ENCODE peak calls at places on chromosome 7, in ten cellular contexts. H, J, N, S, Z, T, D, F, A and K are unnamed samples.

GRCh38 chr7:158431941-158432347 is 155.7 kb downstream of the PTPRN2 start:
- DNase-seq in H (peak; percentile 71), J (peak; percentile 26), N (peak; percentile 94), S (no peak), Z (peak; percentile 76), T (peak; percentile 60), D (peak; percentile 66), F (peak; percentile 97), A (no peak), K (peak; percentile 50)

GRCh38 chr7:15783971-15784693 is 97.6 kb upstream of the MEOX2 start:
- DNase-seq in H (no peak), J (no peak), N (no peak), S (no peak), Z (no peak), T (peak; percentile 36), D (no peak), F (no peak), A (no peak), K (no peak)

GRCh38 chr7:55066479-55066878 is 47.7 kb downstream of the EGFR start:
- DNase-seq in H (peak; percentile 49), J (peak; percentile 28), N (no peak), S (no peak), Z (no peak), T (no peak), D (no peak), F (no peak), A (no peak), K (no peak)

GRCh38 chr7:121137580-121137979 is 149.1 kb downstream of the CPED1 start:
- DNase-seq in H (no peak), J (no peak), N (no peak), S (no peak), Z (no peak), T (no peak), D (no peak), F (no peak), A (no peak), K (no peak)

GRCh38 chr7:84469034-84469433 is 274.4 kb upstream of the SEMA3A start:
- DNase-seq in H (no peak), J (no peak), N (no peak), S (no peak), Z (no peak), T (no peak), D (no peak), F (no peak), A (no peak), K (no peak)

GRCh38 chr7:55594870-55595269 is 22.6 kb upstream of the VOPP1 start:
- DNase-seq in H (no peak), J (no peak), N (no peak), S (no peak), Z (no peak), T (no peak), D (no peak), F (no peak), A (no peak), K (no peak)

GRCh38 chr7:939843-940242 is 14.6 kb downstream of the ADAP1 start:
- DNase-seq in H (no peak), J (no peak), N (no peak), S (no peak), Z (no peak), T (no peak), D (no peak), F (no peak), A (no peak), K (no peak)

GRCh38 chr7:1172666-1173523 is 12.9 kb upstream of the ZFAND2A start:
- DNase-seq in H (no peak), J (no peak), N (no peak), S (no peak), Z (no peak), T (no peak), D (no peak), F (no peak), A (no peak), K (no peak)

GRCh38 chr7:101832681-101833375 is 15.4 kb downstream of the CUX1 start:
- DNase-seq in H (peak; percentile 23), J (no peak), N (no peak), S (no peak), Z (no peak), T (no peak), D (no peak), F (peak; percentile 36), A (peak; percentile 31), K (no peak)

GRCh38 chr7:121012919-121013318 is 24.4 kb downstream of the CPED1 start:
- DNase-seq in H (no peak), J (no peak), N (no peak), S (no peak), Z (no peak), T (no peak), D (no peak), F (no peak), A (no peak), K (no peak)

GRCh38 chr7:70040971-70041766 is 442.9 kb downstream of the AUTS2 start:
- DNase-seq in H (no peak), J (peak; percentile 40), N (no peak), S (no peak), Z (no peak), T (no peak), D (no peak), F (no peak), A (no peak), K (no peak)

GRCh38 chr7:101167645-101168411 is 2.5 kb upstream of the VGF start:
- DNase-seq in H (no peak), J (no peak), N (no peak), S (no peak), Z (no peak), T (no peak), D (no peak), F (no peak), A (no peak), K (no peak)

GRCh38 chr7:80999180-80999579 is 80.3 kb upstream of the SEMA3C start:
- DNase-seq in H (no peak), J (no peak), N (no peak), S (no peak), Z (no peak), T (no peak), D (no peak), F (no peak), A (no peak), K (no peak)

GRCh38 chr7:129613016-129613337 is 1.5 kb downstream of the NRF1 start:
- DNase-seq in H (no peak), J (no peak), N (no peak), S (no peak), Z (no peak), T (no peak), D (no peak), F (no peak), A (no peak), K (no peak)

GRCh38 chr7:44796034-44796503 is 412 bp upstream of the PPIA start:
- DNase-seq in H (no peak), J (no peak), N (no peak), S (no peak), Z (no peak), T (peak; percentile 62), D (no peak), F (no peak), A (no peak), K (no peak)

GRCh38 chr7:94647295-94647694 is 8.6 kb downstream of the SGCE start:
- DNase-seq in H (no peak), J (no peak), N (no peak), S (no peak), Z (no peak), T (no peak), D (no peak), F (no peak), A (no peak), K (no peak)
- TF ChIP-seq POLR2A in H (no peak), J (no peak), N (no peak), S (no peak), Z (no peak), T (no peak), D (no peak), F (no peak), A (no peak), K (no peak)

DNA sequence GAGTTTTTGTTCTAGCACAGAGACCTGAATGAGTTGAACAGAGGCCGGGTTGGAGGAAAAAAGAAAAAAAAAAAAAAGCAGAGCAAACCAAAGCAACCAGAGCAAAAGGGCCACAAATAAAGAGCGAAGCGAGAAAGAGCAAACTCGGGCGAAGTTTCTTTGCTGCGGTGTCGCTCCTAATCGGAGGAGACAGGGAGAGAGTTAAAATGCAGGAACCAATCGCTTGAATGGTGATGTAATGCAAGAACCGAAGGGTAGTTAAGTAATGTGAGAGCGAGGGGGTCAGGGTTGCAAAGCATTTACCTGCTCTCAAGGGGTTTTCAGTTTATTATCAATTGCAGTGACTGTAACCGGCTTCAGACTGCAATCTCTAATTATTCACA is 271.7 kb downstream of the TRIL start:
- DNase-seq in H (no peak), J (peak; percentile 29), N (peak; percentile 88), S (peak; percentile 2), Z (peak; percentile 12), T (no peak), D (no peak), F (no peak), A (no peak), K (peak; percentile 33)
- TF ChIP-seq POLR2A in H (no peak), J (no peak), N (no peak), S (no peak), Z (no peak), T (no peak), D (no peak), F (no peak), A (no peak), K (no peak)

DNA sequence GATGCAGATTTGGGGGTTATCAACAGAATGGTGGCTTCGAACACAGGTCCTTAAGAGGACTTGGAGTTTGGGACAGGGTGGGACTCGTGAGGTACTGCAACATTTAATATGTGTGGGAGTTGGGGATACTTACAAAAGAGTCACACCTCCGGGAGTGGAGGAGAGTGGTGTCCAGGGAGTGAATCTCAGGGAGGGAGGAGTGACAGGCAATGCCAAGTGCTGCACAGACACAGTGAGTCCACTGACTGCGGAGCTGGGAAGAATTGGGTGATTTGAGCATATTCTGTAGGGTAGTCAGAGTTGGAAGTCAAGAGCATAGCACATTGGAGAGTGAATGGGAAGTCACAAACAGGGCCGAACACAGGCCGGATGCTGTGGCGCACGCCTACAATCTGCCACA is 5.1 kb downstream of the UBE3C start:
- DNase-seq in H (peak; percentile 45), J (no peak), N (no peak), S (no peak), Z (no peak), T (no peak), D (no peak), F (no peak), A (no peak), K (no peak)
- TF ChIP-seq POLR2A in H (no peak), J (no peak), N (no peak), S (no peak), Z (no peak), T (no peak), D (no peak), F (no peak), A (no peak), K (no peak)

DNA sequence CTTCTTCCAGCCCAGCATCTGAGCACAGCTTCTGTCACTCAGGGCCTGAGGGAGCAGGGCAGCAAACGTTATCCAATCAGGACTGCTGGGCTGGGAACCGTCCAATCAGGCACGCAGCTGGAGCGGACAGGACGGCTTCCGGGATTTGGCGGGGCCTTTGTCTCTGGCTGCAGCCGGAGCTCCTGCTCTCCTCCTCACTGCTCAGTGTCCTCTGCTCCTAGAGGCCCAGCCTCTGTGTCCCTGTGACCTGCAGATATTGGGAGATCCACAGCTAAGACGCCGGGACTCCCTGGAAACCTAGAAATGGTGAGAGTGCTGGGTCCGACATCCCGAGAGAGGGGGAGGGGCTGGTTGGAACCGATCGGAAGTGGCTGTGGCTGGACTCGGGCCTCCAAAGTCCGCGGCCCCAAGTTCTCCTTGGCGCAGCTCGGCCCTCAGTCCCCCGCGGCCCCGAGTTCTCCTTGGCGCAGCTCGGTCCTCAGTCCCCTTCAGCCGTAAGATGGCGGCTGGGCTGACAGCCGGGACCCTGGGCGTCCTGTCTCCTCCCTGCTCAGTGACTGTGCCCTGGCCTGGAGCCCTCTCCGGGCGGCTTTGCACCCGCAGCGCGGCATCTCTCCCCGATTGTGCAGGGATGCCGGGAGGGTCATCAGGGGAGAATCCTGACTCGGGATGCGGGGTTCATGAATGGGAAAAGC is at the start of gene ZNF107:
- DNase-seq in H (peak; percentile 98), J (peak; percentile 98), N (peak; percentile 97), S (peak; percentile 95), Z (peak; percentile 92), T (peak; percentile 97), D (peak; percentile 82), F (peak; percentile 98), A (peak; percentile 94), K (peak; percentile 93)
- TF ChIP-seq POLR2A in H (no peak), J (peak; percentile 87), N (no peak), S (peak; percentile 86), Z (peak; percentile 50), T (no peak), D (no peak), F (no peak), A (no peak), K (no peak)